ENCODE peak calls at places on chromosome 13, in four cellular contexts. O is A549, M is GM12878, N is SK-N-SH. V is an unnamed sample.

GRCh38 chr13:111326981-111327642 is 6.7 kb downstream of the TEX29 start:
- DNase-seq in O (no peak), M (no peak), N (no peak), V (no peak)

GRCh38 chr13:91520952-91521351 is 122.5 kb downstream of the GPC5 start:
- DNase-seq in N (no peak), M (no peak), O (no peak), V (no peak)

GRCh38 chr13:41383400-41383799 is 72.3 kb downstream of the NAA16 start:
- DNase-seq in N (no peak), O (no peak), M (no peak), V (no peak)

GRCh38 chr13:44273991-44274810 is 99.4 kb upstream of the SERP2 start:
- DNase-seq in N (no peak), M (no peak), O (no peak), V (no peak)

GRCh38 chr13:112806761-112807652 is 117.2 kb downstream of the ATP11A start:
- DNase-seq in M (no peak), O (no peak), N (no peak), V (no peak)

GRCh38 chr13:38981096-38981495 is 9.5 kb downstream of the STOML3 start:
- DNase-seq in O (no peak), N (no peak), M (no peak), V (peak; percentile 4)

GRCh38 chr13:42821437-42821836 is 40.1 kb downstream of the FAM216B start:
- DNase-seq in O (no peak), N (no peak), M (no peak), V (no peak)

GRCh38 chr13:41222259-41222852 is 28.0 kb upstream of the KBTBD7 start:
- DNase-seq in N (peak; percentile 62), M (peak; percentile 34), O (peak; percentile 40), V (peak; percentile 79)

GRCh38 chr13:109274188-109274821 is 512.1 kb downstream of the IRS2 start:
- DNase-seq in N (no peak), M (no peak), O (no peak), V (peak; percentile 90)

GRCh38 chr13:35485451-35485850 is 9.0 kb upstream of the MAB21L1 start:
- DNase-seq in M (no peak), N (no peak), O (no peak), V (no peak)

GRCh38 chr13:108733141-108733540 is 103.7 kb downstream of the MYO16 start:
- DNase-seq in N (no peak), M (no peak), O (no peak), V (no peak)

GRCh38 chr13:92126399-92126798 is 728.0 kb downstream of the GPC5 start:
- DNase-seq in N (no peak), M (no peak), O (no peak), V (no peak)

GRCh38 chr13:112931028-112931934 is 37.7 kb upstream of the MCF2L start:
- DNase-seq in M (no peak), N (peak; percentile 71), O (peak; percentile 50), V (peak; percentile 74)

GRCh38 chr13:85709072-85709471 is 90.1 kb downstream of the SLITRK6 start:
- DNase-seq in O (no peak), N (no peak), M (no peak), V (no peak)

GRCh38 chr13:63731896-63732295 is 2316.2 kb upstream of the PCDH20 start:
- DNase-seq in M (no peak), N (no peak), O (no peak), V (no peak)

GRCh38 chr13:24893863-24894262 is 129.9 kb downstream of the RNF17 start:
- DNase-seq in O (no peak), M (no peak), N (peak; percentile 36), V (no peak)

GRCh38 chr13:50617134-50617721 is 226.3 kb downstream of the DLEU7 start:
- DNase-seq in M (no peak), O (no peak), N (no peak), V (no peak)

GRCh38 chr13:41006951-41007350 is 12.2 kb downstream of the ELF1 start:
- DNase-seq in M (no peak), O (no peak), N (no peak), V (no peak)

GRCh38 chr13:88154001-88154400 is 482.8 kb downstream of the SLITRK5 start:
- DNase-seq in O (no peak), M (no peak), N (no peak), V (no peak)

GRCh38 chr13:100336795-100337516 is 248.1 kb downstream of the PCCA start:
- DNase-seq in M (no peak), N (no peak), O (no peak), V (peak; percentile 34)

GRCh38 chr13:113060557-113061270 is 44.9 kb upstream of the F7 start:
- DNase-seq in O (no peak), N (no peak), M (no peak), V (no peak)

GRCh38 chr13:113863511-113864302 is at the start of gene GAS6:
- DNase-seq in O (peak; percentile 33), M (no peak), N (peak; percentile 89), V (peak; percentile 48)

GRCh38 chr13:106491928-106492327 is 43.5 kb downstream of the EFNB2 start:
- DNase-seq in M (no peak), N (no peak), O (no peak), V (no peak)
- H3K27ac ChIP-seq in M (no peak overlapping the region), N (no peak overlapping the region), O (no peak overlapping the region), V (no peak overlapping the region)

GRCh38 chr13:51805313-51805712 is 1.4 kb upstream of the DHRS12 start:
- DNase-seq in O (no peak), N (no peak), M (no peak), V (no peak)

GRCh38 chr13:51804295-51805172 is 571 bp upstream of the DHRS12 start:
- DNase-seq in N (peak; percentile 47), O (no peak), M (no peak), V (no peak)

GRCh38 chr13:51803018-51803417 is 945 bp downstream of the DHRS12 start:
- DNase-seq in N (peak; percentile 41), O (no peak), M (no peak), V (peak; percentile 54)

GRCh38 chr13:51802601-51803000 is 1.4 kb downstream of the DHRS12 start:
- DNase-seq in O (no peak), M (no peak), N (no peak), V (no peak)

DNA sequence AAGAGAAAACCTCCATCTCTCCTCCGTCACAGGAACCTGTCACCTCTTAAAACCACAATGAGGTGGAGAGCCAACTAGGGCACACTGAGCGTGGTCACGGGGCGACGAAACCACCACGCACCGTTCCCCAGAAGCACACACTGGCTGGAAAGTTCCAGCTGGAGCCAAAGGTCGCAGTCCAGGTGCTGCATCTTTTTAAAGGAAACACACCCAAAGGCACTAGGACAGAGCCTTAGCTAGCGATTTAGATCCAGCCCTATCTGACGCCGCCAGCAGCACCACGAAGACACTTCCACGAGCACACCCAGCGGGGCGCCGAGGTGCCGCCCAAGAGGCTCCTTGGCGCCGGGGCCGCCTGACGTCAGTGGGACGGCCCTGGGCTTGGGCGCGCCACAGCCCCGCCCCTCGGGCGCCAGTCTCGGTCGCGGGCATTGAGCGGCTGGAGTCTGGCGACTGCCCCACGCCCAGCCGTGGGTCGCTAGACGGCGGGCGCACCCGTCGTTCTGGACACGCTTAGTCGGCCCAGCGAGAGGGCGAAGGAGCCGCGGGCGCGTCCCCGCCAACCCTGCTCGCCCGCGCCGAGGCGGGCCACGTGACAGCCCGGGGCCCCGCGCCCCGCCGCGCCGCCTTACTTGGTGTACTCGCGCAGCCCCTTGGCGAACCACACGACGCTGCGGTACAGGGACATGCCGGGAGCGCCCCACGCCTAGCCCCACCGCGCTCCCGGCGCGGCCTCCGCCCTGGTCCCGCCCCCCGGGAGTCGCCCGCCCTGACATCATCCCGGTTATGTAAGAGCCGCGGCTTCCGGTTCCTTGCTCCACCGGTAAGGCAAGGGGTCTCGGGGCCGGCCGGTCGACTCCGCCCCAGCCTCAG is at the start of gene DHRS12:
- DNase-seq in O (peak; percentile 77), M (peak; percentile 58), N (peak; percentile 94), V (peak; percentile 89)
- TF ChIP-seq REST in O (no peak), M (no peak), N (no peak), V (no peak)

GRCh38 chr13:27428160-27428559 is 3.7 kb downstream of the GTF3A start:
- DNase-seq in M (no peak), N (no peak), O (no peak), V (no peak)

GRCh38 chr13:27425918-27426630 is 1.7 kb downstream of the GTF3A start:
- DNase-seq in N (peak; percentile 42), O (peak; percentile 51), M (peak; percentile 68), V (peak; percentile 73)

GRCh38 chr13:27424246-27425150 is at the start of gene GTF3A:
- DNase-seq in N (peak; percentile 98), O (peak; percentile 80), M (peak; percentile 71), V (peak; percentile 84)

GRCh38 chr13:27425151-27425917 is 915 bp downstream of the GTF3A start:
- DNase-seq in N (no peak), M (no peak), O (no peak), V (no peak)

DNA sequence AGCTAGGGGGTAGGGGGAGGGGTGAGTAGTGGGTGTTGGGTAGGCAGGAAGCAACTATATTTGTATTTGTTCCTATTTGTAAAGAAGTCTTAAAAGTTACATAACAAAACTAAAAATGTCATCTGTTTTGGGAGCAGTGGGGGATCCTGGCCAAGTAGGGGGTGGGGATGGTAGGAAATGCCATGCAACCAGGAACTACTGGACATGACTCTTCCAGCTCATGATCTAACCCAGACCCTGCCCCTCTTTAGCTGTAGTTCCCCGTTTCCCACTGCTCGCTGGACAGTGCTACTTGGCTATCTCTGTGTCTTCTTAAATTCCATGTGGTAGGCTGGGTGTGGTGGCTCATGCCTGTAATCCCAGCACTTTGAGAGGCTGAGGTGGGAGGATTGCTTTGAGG is 3.2 kb downstream of the GTF3A start:
- DNase-seq in N (no peak), O (no peak), M (no peak), V (no peak)
- H3K27ac ChIP-seq in N (no peak overlapping the region), O (no peak overlapping the region), M (no peak overlapping the region), V (no peak overlapping the region)

GRCh38 chr13:20501139-20501538 is 24.5 kb downstream of the CRYL1 start:
- DNase-seq in N (no peak), O (no peak), M (no peak), V (no peak)

GRCh38 chr13:20506676-20507075 is 19.0 kb downstream of the CRYL1 start:
- DNase-seq in N (no peak), M (no peak), O (no peak), V (no peak)

GRCh38 chr13:20505405-20506366 is 20.0 kb downstream of the CRYL1 start:
- DNase-seq in M (no peak), O (no peak), N (no peak), V (no peak)

GRCh38 chr13:20501548-20501947 is 24.1 kb downstream of the CRYL1 start:
- DNase-seq in O (no peak), M (no peak), N (no peak), V (no peak)

DNA sequence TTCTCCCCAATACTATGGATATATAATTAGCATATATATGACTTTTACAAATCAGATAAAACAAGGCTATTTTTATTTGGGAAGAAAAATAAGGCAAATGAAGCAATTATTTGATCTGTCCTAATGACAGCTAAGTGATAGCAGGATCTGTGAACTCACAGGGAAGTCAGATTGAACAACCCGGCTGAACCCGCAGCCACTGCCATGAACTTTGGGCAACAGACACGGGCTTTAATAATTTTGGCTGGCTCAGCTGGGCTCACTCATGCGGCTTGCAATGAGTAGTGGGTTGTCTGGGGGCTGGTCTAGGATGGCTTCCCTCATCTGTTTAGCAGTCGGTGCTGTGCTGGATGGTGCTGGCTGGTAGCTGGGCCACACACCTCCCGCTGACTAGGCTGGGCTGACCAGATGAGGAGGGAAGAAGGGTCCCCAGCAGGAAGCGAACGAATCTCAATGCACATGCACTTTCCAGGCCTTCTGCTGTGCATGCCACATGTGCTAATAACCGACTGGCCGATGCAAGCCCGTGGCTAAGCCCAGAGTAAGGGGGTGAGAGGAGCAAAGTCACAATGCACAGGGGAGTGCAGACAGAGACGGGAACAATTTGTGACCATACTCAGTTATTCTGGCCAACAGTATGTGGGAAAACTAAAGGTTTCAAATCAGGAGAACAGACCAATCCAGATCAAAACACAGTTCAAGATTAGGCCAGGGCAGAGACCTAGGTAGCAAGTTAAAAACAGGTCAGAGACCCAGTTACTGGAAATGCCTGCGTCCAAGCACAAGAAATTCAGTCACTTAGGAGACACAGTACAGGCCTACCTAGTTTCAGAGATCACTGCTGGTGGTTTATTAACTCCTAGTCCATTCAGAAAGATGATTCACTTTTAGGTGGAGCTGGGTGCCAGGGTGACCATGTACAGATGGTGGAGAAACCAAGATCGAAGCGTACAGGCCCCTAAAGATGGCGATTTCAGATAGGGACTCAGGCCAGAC is 22.3 kb downstream of the CRYL1 start:
- DNase-seq in O (no peak), N (no peak), M (no peak), V (no peak)
- TF ChIP-seq REST in O (no peak), N (no peak), M (no peak), V (no peak)

V was measured in GM23338.